ENCODE peak calls at places on chromosomes 11 and 22, in eight cellular contexts. One of them, this sample, is unnamed.

GRCh38 chr22:44057411-44057987 is 33.4 kb downstream of the PARVB start:
- DNase-seq in brain microvascular endothelial cell: no peak
- DNase-seq in lower lobe of right lung: no peak
- DNase-seq in iris pigment epithelial cell: no peak
- DNase-seq in CMK: no peak
- DNase-seq in RPMI7951: no peak
- DNase-seq in NCI-H2107: no peak
- DNase-seq in stimulated activated naive CD8-positive, alpha-beta T cell treated with anti-CD3 and anti-CD28 coated beads, Interleukin-15, Interleukin-2, amounts not matched to agents 100 U/mL and 50 U/mL, for 24 hours: no peak
- DNase-seq in this sample: no peak

GRCh38 chr11:908273-908672 is 2.3 kb downstream of the CHID1 start:
- DNase-seq in brain microvascular endothelial cell: no peak
- DNase-seq in lower lobe of right lung: no peak
- DNase-seq in iris pigment epithelial cell: peak
- DNase-seq in CMK: no peak
- DNase-seq in RPMI7951: peak
- DNase-seq in NCI-H2107: no peak
- DNase-seq in stimulated activated naive CD8-positive, alpha-beta T cell treated with anti-CD3 and anti-CD28 coated beads, Interleukin-15, Interleukin-2, amounts not matched to agents 100 U/mL and 50 U/mL, for 24 hours: no peak
- DNase-seq in this sample: no peak

GRCh38 chr11:77127969-77128691 is at the start of gene MYO7A:
- DNase-seq in brain microvascular endothelial cell: peak
- DNase-seq in lower lobe of right lung: no peak
- DNase-seq in iris pigment epithelial cell: peak
- DNase-seq in CMK: no peak
- DNase-seq in RPMI7951: peak
- DNase-seq in NCI-H2107: no peak
- DNase-seq in stimulated activated naive CD8-positive, alpha-beta T cell treated with anti-CD3 and anti-CD28 coated beads, Interleukin-15, Interleukin-2, amounts not matched to agents 100 U/mL and 50 U/mL, for 24 hours: no peak
- DNase-seq in this sample: no peak

GRCh38 chr11:118565062-118565461 is 669 bp downstream of the IFT46 start:
- DNase-seq in brain microvascular endothelial cell: no peak
- DNase-seq in lower lobe of right lung: no peak
- DNase-seq in iris pigment epithelial cell: no peak
- DNase-seq in CMK: no peak
- DNase-seq in RPMI7951: peak
- DNase-seq in NCI-H2107: no peak
- DNase-seq in stimulated activated naive CD8-positive, alpha-beta T cell treated with anti-CD3 and anti-CD28 coated beads, Interleukin-15, Interleukin-2, amounts not matched to agents 100 U/mL and 50 U/mL, for 24 hours: no peak
- DNase-seq in this sample: no peak

GRCh38 chr11:101880208-101880607 is 34.6 kb upstream of the CEP126 start:
- DNase-seq in brain microvascular endothelial cell: peak
- DNase-seq in lower lobe of right lung: no peak
- DNase-seq in iris pigment epithelial cell: peak
- DNase-seq in CMK: no peak
- DNase-seq in RPMI7951: peak
- DNase-seq in NCI-H2107: no peak
- DNase-seq in stimulated activated naive CD8-positive, alpha-beta T cell treated with anti-CD3 and anti-CD28 coated beads, Interleukin-15, Interleukin-2, amounts not matched to agents 100 U/mL and 50 U/mL, for 24 hours: no peak
- DNase-seq in this sample: no peak

GRCh38 chr22:47452184-47452583 is 689.7 kb downstream of the TBC1D22A start:
- DNase-seq in brain microvascular endothelial cell: no peak
- DNase-seq in lower lobe of right lung: no peak
- DNase-seq in iris pigment epithelial cell: no peak
- DNase-seq in CMK: peak
- DNase-seq in RPMI7951: peak
- DNase-seq in NCI-H2107: no peak
- DNase-seq in stimulated activated naive CD8-positive, alpha-beta T cell treated with anti-CD3 and anti-CD28 coated beads, Interleukin-15, Interleukin-2, amounts not matched to agents 100 U/mL and 50 U/mL, for 24 hours: no peak
- DNase-seq in this sample: no peak

GRCh38 chr22:46056169-46057041 is 79.4 kb upstream of the WNT7B start:
- DNase-seq in brain microvascular endothelial cell: no peak
- DNase-seq in lower lobe of right lung: peak
- DNase-seq in iris pigment epithelial cell: no peak
- DNase-seq in CMK: no peak
- DNase-seq in RPMI7951: no peak
- DNase-seq in NCI-H2107: no peak
- DNase-seq in stimulated activated naive CD8-positive, alpha-beta T cell treated with anti-CD3 and anti-CD28 coated beads, Interleukin-15, Interleukin-2, amounts not matched to agents 100 U/mL and 50 U/mL, for 24 hours: no peak
- DNase-seq in this sample: no peak

GRCh38 chr11:44607324-44607962 is 42.0 kb downstream of the CD82 start:
- DNase-seq in brain microvascular endothelial cell: no peak
- DNase-seq in lower lobe of right lung: no peak
- DNase-seq in iris pigment epithelial cell: peak
- DNase-seq in CMK: no peak
- DNase-seq in RPMI7951: peak
- DNase-seq in NCI-H2107: no peak
- DNase-seq in stimulated activated naive CD8-positive, alpha-beta T cell treated with anti-CD3 and anti-CD28 coated beads, Interleukin-15, Interleukin-2, amounts not matched to agents 100 U/mL and 50 U/mL, for 24 hours: peak
- DNase-seq in this sample: no peak

This sample was measured in naive thymus-derived CD8-positive, alpha-beta T cell.